ENCODE peak calls at places on chromosomes 7 and 10, in seven cellular contexts. F, A, G, D, L, N and O are unnamed samples. For H3K9me3, the result is how much of the 10 kb centered on the place peaks cover.

GRCh38 chr10:80183436-80183835 is 21.9 kb downstream of the ANXA11 start:
- DNase-seq in N (no peak), L (no peak), D (no peak), F (no peak), A (no peak), G (no peak), O (no peak)

GRCh38 chr10:50991496-50992355 is 82.6 kb upstream of the PRKG1 start:
- DNase-seq in G (peak), A (peak), N (no peak), D (no peak), F (no peak), L (peak), O (no peak)

GRCh38 chr7:93851536-93851935 is 39.0 kb downstream of the TFPI2 start:
- DNase-seq in G (no peak), N (no peak), F (no peak), A (no peak), L (no peak), D (no peak), O (no peak)

GRCh38 chr7:2638224-2638991 is 6.6 kb downstream of the TTYH3 start:
- DNase-seq in N (no peak), L (no peak), G (peak), F (peak), D (no peak), A (peak), O (no peak)

GRCh38 chr10:93991596-93992284 is 2.0 kb upstream of the PLCE1 start:
- DNase-seq in D (no peak), G (peak), A (no peak), F (peak), N (peak), L (peak), O (no peak)

GRCh38 chr7:92769844-92770243 is 66.5 kb downstream of the CDK6 start:
- DNase-seq in D (no peak), A (no peak), L (no peak), N (no peak), G (no peak), F (no peak), O (no peak)

GRCh38 chr10:132546567-132547420 is 9.2 kb downstream of the INPP5A start:
- DNase-seq in F (no peak), L (peak), A (peak), D (no peak), N (peak), G (peak), O (no peak)

GRCh38 chr10:4391683-4392082 is 434.3 kb upstream of the AKR1E2 start:
- DNase-seq in D (no peak), N (no peak), L (no peak), A (no peak), F (no peak), G (no peak), O (no peak)

GRCh38 chr10:30583778-30584415 is 45.7 kb downstream of the LYZL2 start:
- DNase-seq in D (peak), F (peak), L (peak), A (no peak), N (peak), G (peak), O (peak)

GRCh38 chr7:2587134-2587533 is 28.4 kb downstream of the IQCE start:
- DNase-seq in D (no peak), F (no peak), N (no peak), L (no peak), A (no peak), G (no peak), O (no peak)

GRCh38 chr7:129373651-129374428 is 60.4 kb upstream of the STRIP2 start:
- DNase-seq in D (no peak), F (no peak), A (no peak), G (no peak), N (no peak), L (no peak), O (no peak)

GRCh38 chr7:50502001-50502684 is 52.0 kb upstream of the FIGNL1 start:
- DNase-seq in A (peak), N (no peak), F (no peak), G (peak), L (peak), D (no peak), O (peak)

GRCh38 chr7:98294798-98295382 is 13.4 kb downstream of the BRI3 start:
- DNase-seq in A (no peak), G (no peak), L (peak), D (no peak), N (peak), F (peak), O (no peak)

GRCh38 chr10:96890172-96890513 is 58.0 kb downstream of the LCOR start:
- DNase-seq in L (no peak), N (no peak), F (peak), A (no peak), D (no peak), G (no peak), O (no peak)

GRCh38 chr10:122541541-122542002 is 19.0 kb upstream of the DMBT1 start:
- DNase-seq in G (no peak), L (no peak), A (no peak), F (peak), D (no peak), N (no peak), O (no peak)

GRCh38 chr7:34354906-34355305 is 303.1 kb upstream of the NPSR1 start:
- DNase-seq in L (no peak), N (no peak), G (no peak), F (no peak), A (no peak), D (no peak), O (no peak)

GRCh38 chr10:27251554-27251953 is 11.0 kb upstream of the ACBD5 start:
- DNase-seq in F (no peak), N (no peak), D (no peak), L (no peak), A (no peak), G (no peak), O (no peak)
- H3K9me3 ChIP-seq in F (under half), N (under half), D (under half), L (under half), A (under half), G (under half), O (under half)

DNA sequence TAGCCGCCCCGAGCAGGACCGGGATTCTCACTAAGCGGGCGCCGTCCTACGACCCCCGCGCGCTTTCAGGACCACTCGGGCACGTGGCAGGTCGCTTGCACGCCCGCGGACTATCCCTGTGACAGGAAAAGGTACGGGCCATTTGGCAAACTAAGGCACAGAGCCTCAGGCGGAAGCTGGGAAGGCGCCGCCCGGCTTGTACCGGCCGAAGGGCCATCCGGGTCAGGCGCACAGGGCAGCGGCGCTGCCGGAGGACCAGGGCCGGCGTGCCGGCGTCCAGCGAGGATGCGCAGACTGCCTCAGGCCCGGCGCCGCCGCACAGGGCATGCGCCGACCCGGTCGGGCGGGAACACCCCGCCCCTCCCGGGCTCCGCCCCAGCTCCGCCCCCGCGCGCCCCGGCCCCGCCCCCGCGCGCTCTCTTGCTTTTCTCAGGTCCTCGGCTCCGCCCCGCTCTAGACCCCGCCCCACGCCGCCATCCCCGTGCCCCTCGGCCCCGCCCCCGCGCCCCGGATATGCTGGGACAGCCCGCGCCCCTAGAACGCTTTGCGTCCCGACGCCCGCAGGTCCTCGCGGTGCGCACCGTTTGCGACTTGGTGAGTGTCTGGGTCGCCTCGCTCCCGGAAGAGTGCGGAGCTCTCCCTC is at the start of gene MGMT:
- DNase-seq in F (peak), D (peak), A (peak), G (peak), N (peak), L (peak), O (peak)
- TF ChIP-seq POLR2A in F (peak), D (peak), A (peak), G (peak), N (no peak), L (peak), O (no peak)

GRCh38 chr7:26156454-26157365 is 4.7 kb downstream of the NFE2L3 start:
- DNase-seq in L (peak), D (peak), F (peak), N (no peak), G (no peak), A (no peak), O (no peak)
- TF ChIP-seq POLR2AphosphoS5 in L (no peak), D (peak), F (no peak), N (no peak), G (no peak), A (no peak), O (no peak)

GRCh38 chr7:22645418-22646181 is 81.4 kb upstream of the IL6 start:
- DNase-seq in F (no peak), L (no peak), D (no peak), A (no peak), N (no peak), G (no peak), O (no peak)
- H3K9me3 ChIP-seq in F (half or more), L (under half), D (under half), A (half or more), N (under half), G (under half), O (under half)

GRCh38 chr10:72254891-72255568 is 18.7 kb upstream of the DDIT4 start:
- DNase-seq in G (peak), F (no peak), L (peak), N (peak), A (peak), D (no peak), O (peak)
- TF ChIP-seq POLR2A in G (peak), F (peak), L (peak), N (no peak), A (no peak), D (peak), O (peak)

GRCh38 chr7:6446977-6447588 is 671 bp downstream of the DAGLB start:
- DNase-seq in A (peak), G (peak), D (no peak), L (peak), F (peak), N (peak), O (peak)
- TF ChIP-seq POLR2AphosphoS5 in A (no peak), G (peak), D (no peak), L (peak), F (no peak), N (peak), O (no peak)

GRCh38 chr7:115269486-115269885 is 347.6 kb downstream of the MDFIC start:
- DNase-seq in D (no peak), L (no peak), N (no peak), G (no peak), A (no peak), F (no peak), O (no peak)
- H3K9me3 ChIP-seq in D (under half), L (under half), N (under half), G (under half), A (under half), F (under half), O (under half)

DNA sequence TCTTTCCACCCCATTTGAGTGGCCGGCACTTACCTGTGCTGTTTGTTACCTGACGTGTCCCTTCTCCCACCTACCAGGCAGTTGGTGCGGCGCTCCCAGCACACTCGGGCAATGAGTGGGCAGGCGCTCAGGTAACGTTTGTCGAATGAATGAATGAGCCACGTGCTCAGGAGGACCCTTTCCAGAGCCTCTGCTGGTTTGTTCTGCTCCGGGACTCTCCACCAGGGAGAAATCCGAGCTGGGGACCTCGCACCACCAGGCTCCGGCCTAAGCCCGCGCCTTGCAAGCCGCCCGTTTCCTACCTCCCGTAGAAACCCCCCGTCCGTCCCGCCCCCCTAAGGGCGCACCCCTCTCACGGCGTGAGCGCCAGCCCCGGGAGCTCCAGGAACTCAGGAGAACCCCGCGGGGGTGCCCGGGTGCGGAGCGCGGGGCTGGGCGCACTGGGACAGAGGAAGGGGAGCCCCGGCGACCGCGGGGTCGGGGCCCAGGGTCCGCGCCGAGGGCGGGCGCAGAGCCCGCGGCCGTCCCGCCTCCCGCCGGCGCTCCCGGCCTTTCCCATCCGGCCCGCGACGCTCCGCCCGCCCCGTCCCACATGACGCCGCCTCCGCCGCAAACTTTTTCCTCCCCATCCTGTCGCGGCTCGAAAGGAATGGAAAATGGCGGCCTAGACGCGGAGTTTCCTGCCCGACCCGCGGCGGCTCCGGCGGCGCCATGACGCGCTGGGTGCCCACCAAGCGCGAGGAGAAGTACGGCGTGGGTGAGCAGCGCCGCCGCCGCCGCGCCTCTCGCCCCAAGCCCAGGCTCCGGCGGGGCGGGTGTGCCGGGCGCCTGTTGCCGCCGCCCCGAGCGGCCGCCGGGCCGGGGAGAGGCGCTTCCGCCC is at the start of gene DOCK1:
- DNase-seq in F (peak), D (no peak), A (peak), L (peak), G (peak), N (peak), O (peak)
- TF ChIP-seq POLR2A in F (peak), D (no peak), A (no peak), L (no peak), G (no peak), N (no peak), O (no peak)